ENCODE peak calls at places on chromosome 17, in six cellular contexts. W is HCT116, M is BJ, U is esophagus squamous epithelium, Y is left ventricle myocardium inferior, B is lower leg skin. Z is an unnamed sample.
A peak's percentile ranks its signal among the peaks of the same experiment; 100 is the strongest.

GRCh38 chr17:57443781-57444180 is 187.5 kb downstream of the MSI2 start:
- DNase-seq in W (no peak), M (no peak), U (no peak), Y (no peak), B (no peak), Z (no peak)

GRCh38 chr17:36525888-36526287 is 8.8 kb downstream of the MYO19 start:
- DNase-seq in W (no peak), M (no peak), U (no peak), Y (no peak), B (no peak), Z (no peak)

GRCh38 chr17:19354123-19354522 is 8.4 kb downstream of the B9D1 start:
- DNase-seq in W (peak; percentile 22), M (peak; percentile 76), U (no peak), Y (no peak), B (no peak), Z (no peak)

GRCh38 chr17:44558349-44559287 is 1.3 kb downstream of the FZD2 start:
- DNase-seq in W (no peak), M (no peak), U (no peak), Y (no peak), B (no peak), Z (no peak)

GRCh38 chr17:18965530-18966236 is 13.7 kb downstream of the SLC5A10 start:
- DNase-seq in W (no peak), M (no peak), U (no peak), Y (no peak), B (no peak), Z (no peak)

GRCh38 chr17:49875690-49876089 is 27.8 kb upstream of the TAC4 start:
- DNase-seq in W (no peak), M (no peak), U (no peak), Y (no peak), B (no peak), Z (no peak)

GRCh38 chr17:9421525-9421924 is 154.1 kb downstream of the STX8 start:
- DNase-seq in W (no peak), M (no peak), U (no peak), Y (no peak), B (no peak), Z (no peak)

GRCh38 chr17:51725185-51725584 is 433.3 kb downstream of the CA10 start:
- DNase-seq in W (no peak), M (no peak), U (no peak), Y (no peak), B (no peak), Z (no peak)

GRCh38 chr17:27259356-27259755 is 34.6 kb upstream of the WSB1 start:
- DNase-seq in W (no peak), M (no peak), U (no peak), Y (no peak), B (no peak), Z (no peak)

GRCh38 chr17:14396542-14396941 is 95.7 kb downstream of the HS3ST3B1 start:
- DNase-seq in W (no peak), M (no peak), U (no peak), Y (no peak), B (no peak), Z (no peak)

GRCh38 chr17:82213251-82214011 is 789 bp upstream of the CCDC57 start:
- DNase-seq in W (no peak), M (no peak), U (no peak), Y (no peak), B (no peak), Z (no peak)

GRCh38 chr17:7748098-7748775 is 30.7 kb downstream of the DNAH2 start:
- DNase-seq in W (no peak), M (no peak), U (no peak), Y (no peak), B (no peak), Z (no peak)

GRCh38 chr17:66711936-66712335 is 123.0 kb upstream of the CACNG5 start:
- DNase-seq in W (no peak), M (no peak), U (no peak), Y (no peak), B (no peak), Z (no peak)

GRCh38 chr17:7560172-7561027 is 1.3 kb upstream of the SENP3 start:
- DNase-seq in W (no peak), M (no peak), U (no peak), Y (peak; percentile 61), B (no peak), Z (no peak)

GRCh38 chr17:50918933-50919296 is 52.8 kb upstream of the TOB1 start:
- DNase-seq in W (no peak), M (no peak), U (no peak), Y (no peak), B (no peak), Z (no peak)

GRCh38 chr17:60398227-60398959 is 6.5 kb upstream of the USP32 start:
- DNase-seq in W (no peak), M (no peak), U (no peak), Y (no peak), B (no peak), Z (no peak)

GRCh38 chr17:71444011-71444574 is 676.7 kb upstream of the SOX9 start:
- DNase-seq in W (no peak), M (no peak), U (no peak), Y (no peak), B (no peak), Z (no peak)

GRCh38 chr17:19978206-19978802 is 676 bp upstream of the AKAP10 start:
- DNase-seq in W (no peak), M (no peak), U (no peak), Y (no peak), B (no peak), Z (no peak)

GRCh38 chr17:17134952-17135340 is 71.2 kb downstream of the PLD6 start:
- DNase-seq in W (no peak), M (no peak), U (no peak), Y (no peak), B (no peak), Z (no peak)

GRCh38 chr17:75111777-75112176 is 2.0 kb downstream of the ARMC7 start:
- DNase-seq in W (no peak), M (no peak), U (no peak), Y (no peak), B (no peak), Z (no peak)

GRCh38 chr17:36535669-36536081 is 888 bp downstream of the PIGW start:
- DNase-seq in W (no peak), M (no peak), U (no peak), Y (no peak), B (no peak), Z (no peak)

GRCh38 chr17:17304521-17304985 is 1.4 kb downstream of the NT5M start:
- DNase-seq in W (no peak), M (no peak), U (no peak), Y (no peak), B (no peak), Z (no peak)

GRCh38 chr17:40016692-40017000 is 1.4 kb downstream of the CSF3 start:
- DNase-seq in W (no peak), M (no peak), U (no peak), Y (no peak), B (no peak), Z (no peak)
- H3K4me3 ChIP-seq in W (no peak overlapping the region), M (no peak overlapping the region), U (no peak overlapping the region), Y (no peak overlapping the region), B (no peak overlapping the region), Z (no peak overlapping the region)

GRCh38 chr17:42537826-42538451 is 1.9 kb downstream of the NAGLU start:
- DNase-seq in W (no peak), M (no peak), U (no peak), Y (no peak), B (no peak), Z (no peak)
- H3K4me3 ChIP-seq in W (no peak overlapping the region), M (no peak overlapping the region), U (no peak overlapping the region), Y (no peak overlapping the region), B (no peak overlapping the region), Z (no peak overlapping the region)

GRCh38 chr17:32929588-32929987 is 1.6 kb downstream of the TMEM98 start:
- DNase-seq in W (no peak), M (no peak), U (no peak), Y (no peak), B (no peak), Z (no peak)
- H3K4me3 ChIP-seq in W (no peak overlapping the region), M (peak overlapping the region; percentile 51), U (peak overlapping the region; percentile 74), Y (peak overlapping the region; percentile 75), B (no peak overlapping the region), Z (no peak overlapping the region)

GRCh38 chr17:80008383-80008840 is 27.3 kb downstream of the TBC1D16 start:
- DNase-seq in W (peak; percentile 61), M (no peak), U (no peak), Y (peak; percentile 78), B (peak; percentile 73), Z (peak; percentile 64)

GRCh38 chr17:80007939-80008338 is 27.7 kb downstream of the TBC1D16 start:
- DNase-seq in W (no peak), M (no peak), U (no peak), Y (no peak), B (no peak), Z (no peak)

GRCh38 chr17:80007009-80007752 is 28.5 kb downstream of the TBC1D16 start:
- DNase-seq in W (no peak), M (no peak), U (no peak), Y (no peak), B (no peak), Z (no peak)

GRCh38 chr17:80005360-80006338 is 30.0 kb downstream of the TBC1D16 start:
- DNase-seq in W (peak; percentile 40), M (no peak), U (no peak), Y (no peak), B (no peak), Z (no peak)

DNA sequence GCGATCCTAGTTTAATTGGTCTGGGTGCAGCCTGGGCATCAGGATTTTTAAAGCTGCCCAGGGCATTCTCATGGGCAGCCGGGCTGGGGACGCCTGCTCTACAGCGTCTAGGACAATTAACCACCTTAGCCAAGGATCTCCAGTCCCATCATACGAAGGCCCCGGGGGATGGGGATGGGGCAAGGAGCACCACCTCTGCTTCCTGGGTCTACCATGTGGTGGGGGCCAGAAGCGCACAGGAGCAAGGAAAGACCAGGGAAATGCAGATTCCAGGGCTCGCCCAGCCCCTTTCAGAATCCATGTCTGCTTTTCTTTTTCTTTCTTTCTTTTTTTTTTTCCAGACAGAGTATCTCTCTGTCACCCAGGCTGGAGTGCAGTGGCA is 29.3 kb downstream of the TBC1D16 start:
- DNase-seq in W (no peak), M (no peak), U (no peak), Y (no peak), B (no peak), Z (no peak)
- H3K4me3 ChIP-seq in W (no peak overlapping the region), M (no peak overlapping the region), U (no peak overlapping the region), Y (no peak overlapping the region), B (no peak overlapping the region), Z (no peak overlapping the region)

Z was measured in LNCaP clone FGC.